ENCODE peak calls at places on chromosomes 12 and 14, in four cellular contexts. One of them, this sample, is unnamed.

GRCh38 chr14:74324945-74325361 is 22.2 kb upstream of the ABCD4 start:
- DNase-seq in HepG2: peak; percentile 9
- DNase-seq in HCT116: no peak
- DNase-seq in H1: no peak
- DNase-seq in this sample: peak; percentile 44

GRCh38 chr14:26554069-26554772 is 43.6 kb downstream of the NOVA1 start:
- DNase-seq in HepG2: no peak
- DNase-seq in HCT116: no peak
- DNase-seq in H1: no peak
- DNase-seq in this sample: no peak

GRCh38 chr14:63800651-63801385 is 52.0 kb upstream of the SYNE2 start:
- DNase-seq in HCT116: no peak
- DNase-seq in H1: no peak
- DNase-seq in HepG2: no peak
- DNase-seq in this sample: no peak

GRCh38 chr12:29043069-29043468 is 106.0 kb upstream of the FAR2 start:
- DNase-seq in HCT116: no peak
- DNase-seq in HepG2: no peak
- DNase-seq in H1: no peak
- DNase-seq in this sample: no peak

GRCh38 chr12:68953536-68953935 is 20.6 kb upstream of the CPM start:
- DNase-seq in H1: no peak
- DNase-seq in HepG2: no peak
- DNase-seq in HCT116: no peak
- DNase-seq in this sample: no peak

GRCh38 chr14:22811752-22812151 is 3.5 kb downstream of the SLC7A7 start:
- DNase-seq in H1: no peak
- DNase-seq in HCT116: no peak
- DNase-seq in HepG2: no peak
- DNase-seq in this sample: no peak

GRCh38 chr12:12628013-12628412 is 16.3 kb downstream of the CREBL2 start:
- DNase-seq in HepG2: no peak
- DNase-seq in H1: no peak
- DNase-seq in HCT116: no peak
- DNase-seq in this sample: no peak

GRCh38 chr12:65308001-65308400 is 29.5 kb downstream of the MSRB3 start:
- DNase-seq in HepG2: no peak
- DNase-seq in H1: no peak
- DNase-seq in HCT116: no peak
- DNase-seq in this sample: no peak

GRCh38 chr14:51246032-51246431 is 6.0 kb downstream of the TMX1 start:
- DNase-seq in HepG2: no peak
- DNase-seq in H1: no peak
- DNase-seq in HCT116: no peak
- DNase-seq in this sample: no peak

GRCh38 chr12:108635201-108635996 is 1.7 kb upstream of the SELPLG start:
- DNase-seq in HCT116: no peak
- DNase-seq in HepG2: no peak
- DNase-seq in H1: no peak
- DNase-seq in this sample: no peak

GRCh38 chr14:33120966-33121365 is 182.3 kb downstream of the NPAS3 start:
- DNase-seq in HCT116: no peak
- DNase-seq in H1: no peak
- DNase-seq in HepG2: no peak
- DNase-seq in this sample: no peak

GRCh38 chr12:9999016-9999415 is at the start of gene CLEC1B:
- DNase-seq in H1: no peak
- DNase-seq in HepG2: no peak
- DNase-seq in HCT116: no peak
- DNase-seq in this sample: no peak

GRCh38 chr14:89827260-89827659 is 127.3 kb downstream of the EFCAB11 start:
- DNase-seq in HCT116: no peak
- DNase-seq in H1: no peak
- DNase-seq in HepG2: no peak
- DNase-seq in this sample: no peak

GRCh38 chr12:110111476-110112334 is 12.5 kb upstream of the IFT81 start:
- DNase-seq in HepG2: peak; percentile 99
- DNase-seq in HCT116: no peak
- DNase-seq in H1: no peak
- DNase-seq in this sample: no peak

GRCh38 chr14:71692496-71692895 is 239.7 kb upstream of the RGS6 start:
- DNase-seq in H1: no peak
- DNase-seq in HCT116: no peak
- DNase-seq in HepG2: no peak
- DNase-seq in this sample: no peak

GRCh38 chr12:51238037-51238509 is 553 bp upstream of the DAZAP2 start:
- DNase-seq in HCT116: no peak
- DNase-seq in HepG2: no peak
- DNase-seq in H1: no peak
- DNase-seq in this sample: no peak

GRCh38 chr12:98646165-98646764 is 1.2 kb downstream of the APAF1 start:
- DNase-seq in HepG2: peak; percentile 5
- DNase-seq in HCT116: peak; percentile 15
- DNase-seq in H1: no peak
- DNase-seq in this sample: peak; percentile 34

GRCh38 chr14:75422169-75422568 is 5.7 kb upstream of the JDP2 start:
- DNase-seq in H1: no peak
- DNase-seq in HCT116: no peak
- DNase-seq in HepG2: peak; percentile 21
- DNase-seq in this sample: no peak

GRCh38 chr14:95935228-95935822 is 58.7 kb downstream of the TUNAR start:
- DNase-seq in H1: no peak
- DNase-seq in HCT116: no peak
- DNase-seq in HepG2: peak; percentile 6
- DNase-seq in this sample: peak; percentile 24

GRCh38 chr14:51638071-51638944 is 13.4 kb upstream of the FRMD6 start:
- DNase-seq in H1: no peak
- DNase-seq in HepG2: peak; percentile 75
- DNase-seq in HCT116: no peak
- DNase-seq in this sample: no peak

GRCh38 chr12:124006582-124007170 is 33.7 kb downstream of the ZNF664 start:
- DNase-seq in H1: no peak
- DNase-seq in HCT116: no peak
- DNase-seq in HepG2: no peak
- DNase-seq in this sample: peak; percentile 50

GRCh38 chr12:4829793-4830162 is 79.9 kb upstream of the KCNA1 start:
- DNase-seq in H1: no peak
- DNase-seq in HCT116: no peak
- DNase-seq in HepG2: no peak
- DNase-seq in this sample: no peak

GRCh38 chr14:64720190-64720589 is 16.0 kb downstream of the PLEKHG3 start:
- DNase-seq in HepG2: peak; percentile 67
- DNase-seq in HCT116: peak; percentile 93
- DNase-seq in H1: no peak
- DNase-seq in this sample: no peak

GRCh38 chr12:47184813-47185212 is 105.1 kb upstream of the AMIGO2 start:
- DNase-seq in H1: no peak
- DNase-seq in HepG2: no peak
- DNase-seq in HCT116: no peak
- DNase-seq in this sample: no peak

GRCh38 chr12:121009744-121010143 is 6.5 kb downstream of the C12orf43 start:
- DNase-seq in HCT116: peak; percentile 54
- DNase-seq in HepG2: peak; percentile 49
- DNase-seq in H1: no peak
- DNase-seq in this sample: no peak

GRCh38 chr12:96419576-96420254 is 19.5 kb upstream of the CDK17 start:
- DNase-seq in H1: no peak
- DNase-seq in HCT116: no peak
- DNase-seq in HepG2: no peak
- DNase-seq in this sample: no peak

GRCh38 chr12:132777614-132778013 is 16.0 kb upstream of the ANKLE2 start:
- DNase-seq in H1: no peak
- DNase-seq in HCT116: no peak
- DNase-seq in HepG2: no peak
- DNase-seq in this sample: no peak

GRCh38 chr14:22386924-22387775 is 201.9 kb downstream of the DAD1 start:
- DNase-seq in HepG2: peak; percentile 88
- DNase-seq in HCT116: peak; percentile 53
- DNase-seq in H1: peak; percentile 9
- DNase-seq in this sample: peak; percentile 56

GRCh38 chr14:93079321-93079720 is 36.4 kb downstream of the ITPK1 start:
- DNase-seq in H1: no peak
- DNase-seq in HCT116: no peak
- DNase-seq in HepG2: no peak
- DNase-seq in this sample: no peak
- TF ChIP-seq SRF in H1: no peak
- TF ChIP-seq SRF in HCT116: no peak
- TF ChIP-seq SRF in HepG2: no peak
- TF ChIP-seq SRF in this sample: no peak

GRCh38 chr12:81084848-81085350 is 7.0 kb downstream of the ACSS3 start:
- DNase-seq in HCT116: no peak
- DNase-seq in HepG2: no peak
- DNase-seq in H1: no peak
- DNase-seq in this sample: no peak

GRCh38 chr12:81083018-81083417 is 5.1 kb downstream of the ACSS3 start:
- DNase-seq in HCT116: no peak
- DNase-seq in H1: no peak
- DNase-seq in HepG2: no peak
- DNase-seq in this sample: no peak

GRCh38 chr12:81085832-81086231 is 8.0 kb downstream of the ACSS3 start:
- DNase-seq in HCT116: no peak
- DNase-seq in H1: no peak
- DNase-seq in HepG2: peak; percentile 63
- DNase-seq in this sample: no peak

GRCh38 chr12:81081726-81082125 is 3.8 kb downstream of the ACSS3 start:
- DNase-seq in HepG2: no peak
- DNase-seq in HCT116: no peak
- DNase-seq in H1: no peak
- DNase-seq in this sample: no peak

GRCh38 chr12:81083906-81084513 is 6.1 kb downstream of the ACSS3 start:
- DNase-seq in HCT116: no peak
- DNase-seq in H1: no peak
- DNase-seq in HepG2: no peak
- DNase-seq in this sample: no peak
- TF ChIP-seq SRF in HCT116: no peak
- TF ChIP-seq SRF in H1: no peak
- TF ChIP-seq SRF in HepG2: no peak
- TF ChIP-seq SRF in this sample: no peak

GRCh38 chr12:32051511-32052299 is 54.9 kb upstream of the BICD1 start:
- DNase-seq in H1: no peak
- DNase-seq in HCT116: peak; percentile 48
- DNase-seq in HepG2: no peak
- DNase-seq in this sample: no peak
- TF ChIP-seq SRF in H1: no peak
- TF ChIP-seq SRF in HCT116: no peak
- TF ChIP-seq SRF in HepG2: no peak
- TF ChIP-seq SRF in this sample: no peak

GRCh38 chr14:104820669-104821228 is 19.8 kb downstream of the ZBTB42 start:
- DNase-seq in HCT116: no peak
- DNase-seq in HepG2: peak; percentile 81
- DNase-seq in H1: peak; percentile 49
- DNase-seq in this sample: peak; percentile 18
- TF ChIP-seq SRF in HCT116: no peak
- TF ChIP-seq SRF in HepG2: no peak
- TF ChIP-seq SRF in H1: no peak
- TF ChIP-seq SRF in this sample: no peak

DNA sequence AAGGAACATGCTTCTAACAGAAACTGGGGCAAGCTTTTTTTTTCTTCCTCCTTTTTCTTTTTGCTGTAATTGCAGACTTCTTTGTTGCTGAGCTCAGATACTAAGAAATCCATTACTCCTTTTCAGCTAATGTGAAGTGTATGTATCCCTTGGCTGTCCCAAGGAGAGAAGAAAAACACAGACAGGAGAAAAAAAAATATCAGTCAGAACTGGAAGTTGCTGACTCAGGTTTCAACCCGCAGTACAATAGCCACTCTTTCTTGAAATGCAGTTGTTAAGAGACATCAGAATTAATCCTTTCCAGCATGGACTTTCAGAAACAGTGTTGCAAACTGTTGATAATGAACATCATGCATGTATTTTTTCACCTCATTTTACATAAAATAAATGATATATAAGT is 1248.5 kb downstream of the LRFN5 start:
- DNase-seq in HepG2: no peak
- DNase-seq in H1: no peak
- DNase-seq in HCT116: no peak
- DNase-seq in this sample: no peak
- TF ChIP-seq SRF in HepG2: no peak
- TF ChIP-seq SRF in H1: no peak
- TF ChIP-seq SRF in HCT116: no peak
- TF ChIP-seq SRF in this sample: no peak